ENCODE peak calls at places on chromosomes 7 and 10, in four cellular contexts. One of them, this sample, is unnamed.
A peak's percentile ranks its signal among the peaks of the same experiment; 100 is the strongest.

GRCh38 chr7:73461782-73462285 is 28.3 kb downstream of the FZD9 start:
- DNase-seq in sigmoid colon: no peak
- DNase-seq in endothelial cell of umbilical vein: no peak
- DNase-seq in stomach: no peak
- DNase-seq in this sample: no peak

GRCh38 chr10:17146888-17147287 is 17.3 kb upstream of the CUBN start:
- DNase-seq in sigmoid colon: no peak
- DNase-seq in endothelial cell of umbilical vein: no peak
- DNase-seq in stomach: no peak
- DNase-seq in this sample: no peak

GRCh38 chr7:158973440-158973839 is 117.1 kb downstream of the DYNC2I1 start:
- DNase-seq in sigmoid colon: no peak
- DNase-seq in endothelial cell of umbilical vein: no peak
- DNase-seq in stomach: peak; percentile 42
- DNase-seq in this sample: peak; percentile 22

GRCh38 chr7:114070246-114070645 is 151.4 kb upstream of the PPP1R3A start:
- DNase-seq in sigmoid colon: no peak
- DNase-seq in endothelial cell of umbilical vein: no peak
- DNase-seq in stomach: no peak
- DNase-seq in this sample: no peak

GRCh38 chr7:158959021-158959717 is 102.8 kb downstream of the DYNC2I1 start:
- DNase-seq in sigmoid colon: no peak
- DNase-seq in endothelial cell of umbilical vein: no peak
- DNase-seq in stomach: no peak
- DNase-seq in this sample: no peak

GRCh38 chr10:29862926-29863614 is 196.3 kb downstream of the JCAD start:
- DNase-seq in sigmoid colon: no peak
- DNase-seq in endothelial cell of umbilical vein: peak; percentile 78
- DNase-seq in stomach: no peak
- DNase-seq in this sample: no peak

GRCh38 chr7:117064688-117065087 is 111.4 kb downstream of the ST7 start:
- DNase-seq in sigmoid colon: no peak
- DNase-seq in endothelial cell of umbilical vein: no peak
- DNase-seq in stomach: no peak
- DNase-seq in this sample: no peak

GRCh38 chr10:116312091-116312490 is 12.2 kb upstream of the CCDC172 start:
- DNase-seq in sigmoid colon: no peak
- DNase-seq in endothelial cell of umbilical vein: no peak
- DNase-seq in stomach: no peak
- DNase-seq in this sample: no peak

GRCh38 chr10:75803816-75804576 is 372.6 kb downstream of the LRMDA start:
- DNase-seq in sigmoid colon: no peak
- DNase-seq in endothelial cell of umbilical vein: no peak
- DNase-seq in stomach: no peak
- DNase-seq in this sample: no peak

GRCh38 chr10:112826018-112826697 is 123.9 kb upstream of the TCF7L2 start:
- DNase-seq in sigmoid colon: no peak
- DNase-seq in endothelial cell of umbilical vein: no peak
- DNase-seq in stomach: no peak
- DNase-seq in this sample: no peak

GRCh38 chr7:20785211-20786048 is 1.3 kb downstream of the SP8 start:
- DNase-seq in sigmoid colon: no peak
- DNase-seq in endothelial cell of umbilical vein: no peak
- DNase-seq in stomach: peak; percentile 36
- DNase-seq in this sample: peak; percentile 46

GRCh38 chr10:131862548-131862947 is 38.3 kb upstream of the PPP2R2D start:
- DNase-seq in sigmoid colon: peak; percentile 40
- DNase-seq in endothelial cell of umbilical vein: peak; percentile 22
- DNase-seq in stomach: no peak
- DNase-seq in this sample: no peak

GRCh38 chr7:20030417-20030816 is 186.8 kb downstream of the MACC1 start:
- DNase-seq in sigmoid colon: no peak
- DNase-seq in endothelial cell of umbilical vein: no peak
- DNase-seq in stomach: no peak
- DNase-seq in this sample: no peak

GRCh38 chr7:145916776-145917175 is 199.8 kb upstream of the CNTNAP2 start:
- DNase-seq in sigmoid colon: no peak
- DNase-seq in endothelial cell of umbilical vein: no peak
- DNase-seq in stomach: no peak
- DNase-seq in this sample: no peak

GRCh38 chr10:117565068-117565467 is 22.5 kb downstream of the EMX2 start:
- DNase-seq in sigmoid colon: no peak
- DNase-seq in endothelial cell of umbilical vein: no peak
- DNase-seq in stomach: no peak
- DNase-seq in this sample: no peak

GRCh38 chr10:30170814-30171213 is 111.4 kb upstream of the JCAD start:
- DNase-seq in sigmoid colon: no peak
- DNase-seq in endothelial cell of umbilical vein: no peak
- DNase-seq in stomach: no peak
- DNase-seq in this sample: peak; percentile 64

GRCh38 chr7:2052657-2053048 is 180.1 kb downstream of the MAD1L1 start:
- DNase-seq in sigmoid colon: no peak
- DNase-seq in endothelial cell of umbilical vein: no peak
- DNase-seq in stomach: no peak
- DNase-seq in this sample: no peak

GRCh38 chr10:50850576-50851340 is 34.7 kb downstream of the A1CF start:
- DNase-seq in sigmoid colon: no peak
- DNase-seq in endothelial cell of umbilical vein: peak; percentile 2
- DNase-seq in stomach: no peak
- DNase-seq in this sample: no peak

GRCh38 chr10:96918214-96919002 is 86.3 kb downstream of the LCOR start:
- DNase-seq in sigmoid colon: no peak
- DNase-seq in endothelial cell of umbilical vein: no peak
- DNase-seq in stomach: no peak
- DNase-seq in this sample: no peak

GRCh38 chr7:121204537-121204936 is 124.3 kb upstream of the WNT16 start:
- DNase-seq in sigmoid colon: no peak
- DNase-seq in endothelial cell of umbilical vein: no peak
- DNase-seq in stomach: no peak
- DNase-seq in this sample: no peak

GRCh38 chr10:69574571-69574978 is 1.4 kb upstream of the NEUROG3 start:
- DNase-seq in sigmoid colon: no peak
- DNase-seq in endothelial cell of umbilical vein: no peak
- DNase-seq in stomach: no peak
- DNase-seq in this sample: no peak

GRCh38 chr10:30553625-30554442 is 75.7 kb downstream of the LYZL2 start:
- DNase-seq in sigmoid colon: peak; percentile 90
- DNase-seq in endothelial cell of umbilical vein: peak; percentile 59
- DNase-seq in stomach: peak; percentile 35
- DNase-seq in this sample: no peak

GRCh38 chr7:123865517-123866117 is 20.6 kb downstream of the HYAL4 start:
- DNase-seq in sigmoid colon: no peak
- DNase-seq in endothelial cell of umbilical vein: peak; percentile 84
- DNase-seq in stomach: peak; percentile 60
- DNase-seq in this sample: peak; percentile 71

GRCh38 chr7:124072603-124073324 is 39.9 kb upstream of the TMEM229A start:
- DNase-seq in sigmoid colon: no peak
- DNase-seq in endothelial cell of umbilical vein: peak; percentile 83
- DNase-seq in stomach: no peak
- DNase-seq in this sample: no peak

GRCh38 chr7:129191272-129191671 is 2.8 kb downstream of the SMO start:
- DNase-seq in sigmoid colon: peak; percentile 22
- DNase-seq in endothelial cell of umbilical vein: no peak
- DNase-seq in stomach: no peak
- DNase-seq in this sample: no peak

GRCh38 chr10:23439920-23440875 is 1.3 kb downstream of the OTUD1 start:
- DNase-seq in sigmoid colon: peak; percentile 65
- DNase-seq in endothelial cell of umbilical vein: peak; percentile 32
- DNase-seq in stomach: peak; percentile 31
- DNase-seq in this sample: peak; percentile 82

GRCh38 chr7:43439631-43440401 is 143.1 kb upstream of the STK17A start:
- DNase-seq in sigmoid colon: no peak
- DNase-seq in endothelial cell of umbilical vein: peak; percentile 37
- DNase-seq in stomach: peak; percentile 29
- DNase-seq in this sample: peak; percentile 74

GRCh38 chr7:145036592-145037386 is 200.9 kb upstream of the TPK1 start:
- DNase-seq in sigmoid colon: no peak
- DNase-seq in endothelial cell of umbilical vein: peak; percentile 46
- DNase-seq in stomach: no peak
- DNase-seq in this sample: peak; percentile 68

GRCh38 chr10:63668081-63668480 is 146.9 kb downstream of the REEP3 start:
- DNase-seq in sigmoid colon: no peak
- DNase-seq in endothelial cell of umbilical vein: no peak
- DNase-seq in stomach: no peak
- DNase-seq in this sample: no peak

GRCh38 chr7:27132214-27132613 is 1.7 kb upstream of the HOXA4 start:
- DNase-seq in sigmoid colon: no peak
- DNase-seq in endothelial cell of umbilical vein: peak; percentile 5
- DNase-seq in stomach: no peak
- DNase-seq in this sample: no peak

GRCh38 chr7:27128776-27129728 is 1.5 kb downstream of the HOXA4 start:
- DNase-seq in sigmoid colon: no peak
- DNase-seq in endothelial cell of umbilical vein: no peak
- DNase-seq in stomach: no peak
- DNase-seq in this sample: no peak

GRCh38 chr7:27129729-27130539 is 623 bp downstream of the HOXA4 start:
- DNase-seq in sigmoid colon: peak; percentile 68
- DNase-seq in endothelial cell of umbilical vein: peak; percentile 36
- DNase-seq in stomach: no peak
- DNase-seq in this sample: peak; percentile 34

GRCh38 chr7:27131390-27131819 is 848 bp upstream of the HOXA4 start:
- DNase-seq in sigmoid colon: no peak
- DNase-seq in endothelial cell of umbilical vein: peak; percentile 37
- DNase-seq in stomach: no peak
- DNase-seq in this sample: no peak

DNA sequence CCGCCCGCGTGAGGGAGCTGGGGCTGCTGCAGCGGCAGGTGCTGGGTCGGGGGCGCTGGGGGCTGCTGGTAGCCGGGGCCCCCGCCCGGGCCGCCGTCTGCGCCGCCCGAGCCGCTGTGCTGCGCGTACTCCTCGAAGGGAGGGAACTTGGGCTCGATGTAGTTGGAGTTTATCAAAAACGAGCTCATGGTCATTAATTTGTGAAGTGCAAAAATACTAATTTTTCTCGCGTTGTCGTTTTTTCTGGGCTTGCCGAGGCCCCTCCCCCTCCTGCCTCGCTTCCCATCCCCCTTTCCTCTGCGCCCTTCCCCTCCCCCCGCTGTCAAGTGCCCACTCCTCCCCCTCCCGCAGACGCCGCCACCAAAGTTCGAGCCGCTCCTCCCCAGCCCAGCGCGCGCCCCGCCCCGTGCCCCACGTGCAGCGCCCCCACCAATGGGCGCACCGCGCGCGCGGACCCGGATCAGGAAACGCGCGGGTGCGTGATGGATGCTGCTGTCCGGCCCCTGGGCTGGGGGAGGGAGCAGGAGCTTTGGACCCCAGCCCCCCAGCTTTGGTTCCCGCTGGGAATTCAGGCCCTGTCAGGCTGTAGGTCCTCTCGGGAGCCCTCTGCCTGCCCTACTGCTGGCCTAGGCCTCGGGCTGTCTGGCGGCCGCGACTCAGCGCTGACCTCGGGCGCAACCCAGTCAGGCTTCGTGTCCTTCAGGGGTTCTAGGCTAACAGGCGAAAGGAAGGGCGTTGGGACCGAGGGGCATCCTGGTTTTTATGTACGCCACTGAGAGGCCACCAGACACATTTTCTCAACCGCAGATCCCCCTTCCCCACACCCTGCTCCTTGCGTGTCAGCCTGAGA is at the start of gene HOXA4:
- DNase-seq in sigmoid colon: peak; percentile 98
- DNase-seq in endothelial cell of umbilical vein: peak; percentile 89
- DNase-seq in stomach: peak; percentile 69
- DNase-seq in this sample: peak; percentile 86
- TF ChIP-seq POLR2A in sigmoid colon: peak; percentile 72
- TF ChIP-seq POLR2A in endothelial cell of umbilical vein: peak; percentile 57
- TF ChIP-seq POLR2A in stomach: no peak
- TF ChIP-seq POLR2A in this sample: peak; percentile 17

GRCh38 chr10:89416465-89416864 is 2.1 kb downstream of the IFIT5 start:
- DNase-seq in sigmoid colon: no peak
- DNase-seq in endothelial cell of umbilical vein: no peak
- DNase-seq in stomach: no peak
- DNase-seq in this sample: no peak

GRCh38 chr10:89419548-89419947 is 5.2 kb downstream of the IFIT5 start:
- DNase-seq in sigmoid colon: no peak
- DNase-seq in endothelial cell of umbilical vein: no peak
- DNase-seq in stomach: no peak
- DNase-seq in this sample: peak; percentile 27

GRCh38 chr10:89414146-89414878 is at the start of gene IFIT5:
- DNase-seq in sigmoid colon: peak; percentile 88
- DNase-seq in endothelial cell of umbilical vein: peak; percentile 80
- DNase-seq in stomach: peak; percentile 67
- DNase-seq in this sample: peak; percentile 85

GRCh38 chr10:89413398-89413912 is 913 bp upstream of the IFIT5 start:
- DNase-seq in sigmoid colon: no peak
- DNase-seq in endothelial cell of umbilical vein: no peak
- DNase-seq in stomach: no peak
- DNase-seq in this sample: no peak

GRCh38 chr10:89414879-89415821 is 782 bp downstream of the IFIT5 start:
- DNase-seq in sigmoid colon: peak; percentile 76
- DNase-seq in endothelial cell of umbilical vein: peak; percentile 40
- DNase-seq in stomach: peak; percentile 45
- DNase-seq in this sample: peak; percentile 74
- TF ChIP-seq POLR2A in sigmoid colon: no peak
- TF ChIP-seq POLR2A in endothelial cell of umbilical vein: no peak
- TF ChIP-seq POLR2A in stomach: no peak
- TF ChIP-seq POLR2A in this sample: no peak

GRCh38 chr7:26178272-26178960 is 22.1 kb downstream of the HNRNPA2B1 start:
- DNase-seq in sigmoid colon: no peak
- DNase-seq in endothelial cell of umbilical vein: no peak
- DNase-seq in stomach: no peak
- DNase-seq in this sample: no peak

GRCh38 chr7:26179422-26179821 is 21.1 kb downstream of the HNRNPA2B1 start:
- DNase-seq in sigmoid colon: no peak
- DNase-seq in endothelial cell of umbilical vein: no peak
- DNase-seq in stomach: no peak
- DNase-seq in this sample: no peak

GRCh38 chr7:26181474-26182227 is 18.9 kb downstream of the HNRNPA2B1 start:
- DNase-seq in sigmoid colon: no peak
- DNase-seq in endothelial cell of umbilical vein: no peak
- DNase-seq in stomach: no peak
- DNase-seq in this sample: no peak

GRCh38 chr7:26180792-26181198 is 19.8 kb downstream of the HNRNPA2B1 start:
- DNase-seq in sigmoid colon: no peak
- DNase-seq in endothelial cell of umbilical vein: no peak
- DNase-seq in stomach: no peak
- DNase-seq in this sample: peak; percentile 89

GRCh38 chr7:26179826-26180497 is 20.6 kb downstream of the HNRNPA2B1 start:
- DNase-seq in sigmoid colon: no peak
- DNase-seq in endothelial cell of umbilical vein: no peak
- DNase-seq in stomach: no peak
- DNase-seq in this sample: no peak
- TF ChIP-seq POLR2A in sigmoid colon: no peak
- TF ChIP-seq POLR2A in endothelial cell of umbilical vein: peak; percentile 61
- TF ChIP-seq POLR2A in stomach: no peak
- TF ChIP-seq POLR2A in this sample: no peak

DNA sequence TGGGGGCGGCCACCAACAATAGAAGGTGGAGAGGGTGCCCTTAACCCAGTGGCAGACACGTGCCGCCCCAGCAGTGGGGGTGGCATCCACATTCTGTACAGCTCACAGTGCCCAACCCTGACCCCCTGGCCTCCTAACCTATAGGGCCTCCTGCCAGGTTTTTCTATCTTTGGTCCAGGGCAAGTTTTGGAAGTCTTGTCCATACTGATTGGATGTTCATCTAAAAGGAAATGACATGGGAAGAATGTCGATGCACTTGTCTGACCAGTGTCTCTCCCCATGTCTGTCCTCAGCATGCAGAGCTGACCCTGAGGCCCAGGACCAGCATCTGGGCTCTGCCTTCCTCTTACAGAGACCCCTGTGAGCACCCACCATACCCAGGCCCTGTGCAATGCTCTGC is 32.3 kb upstream of the ANTXRL start:
- DNase-seq in sigmoid colon: no peak
- DNase-seq in endothelial cell of umbilical vein: no peak
- DNase-seq in stomach: no peak
- DNase-seq in this sample: no peak
- TF ChIP-seq POLR2A in sigmoid colon: no peak
- TF ChIP-seq POLR2A in endothelial cell of umbilical vein: no peak
- TF ChIP-seq POLR2A in stomach: no peak
- TF ChIP-seq POLR2A in this sample: no peak